ENCODE peak calls at places on chromosomes 11 and 22, in four cellular contexts. U, Y, I and N are unnamed samples.
A peak's percentile ranks its signal among the peaks of the same experiment; 100 is the strongest.

GRCh38 chr22:20957118-20957690 is 9.9 kb upstream of the AIFM3 start:
- DNase-seq in I (no peak), U (peak; percentile 78), Y (peak; percentile 50), N (peak; percentile 48)

GRCh38 chr22:31659246-31659645 is 2.8 kb downstream of the PISD start:
- DNase-seq in U (no peak), I (no peak), Y (no peak), N (no peak)

GRCh38 chr11:4041731-4042391 is 52.7 kb upstream of the RRM1 start:
- DNase-seq in Y (no peak), I (no peak), U (no peak), N (peak; percentile 78)

GRCh38 chr11:45169310-45170072 is 23.1 kb downstream of the PRDM11 start:
- DNase-seq in Y (no peak), U (no peak), I (no peak), N (no peak)

GRCh38 chr22:30280495-30280894 is 8.8 kb downstream of the CASTOR1 start:
- DNase-seq in I (no peak), Y (no peak), U (no peak), N (no peak)

GRCh38 chr11:100105605-100106358 is 581.3 kb upstream of the ARHGAP42 start:
- DNase-seq in U (no peak), Y (peak; percentile 34), I (no peak), N (peak; percentile 48)

GRCh38 chr22:40611606-40612005 is 24.9 kb downstream of the MRTFA start:
- DNase-seq in U (no peak), Y (no peak), I (no peak), N (no peak)

GRCh38 chr11:27349919-27350318 is 13.1 kb downstream of the CCDC34 start:
- DNase-seq in Y (no peak), U (no peak), I (no peak), N (no peak)

GRCh38 chr11:134978388-134979088 is 566.5 kb upstream of the B3GAT1 start:
- DNase-seq in I (no peak), U (no peak), Y (peak; percentile 53), N (peak; percentile 55)

GRCh38 chr11:126664193-126664592 is 308.7 kb downstream of the ST3GAL4 start:
- DNase-seq in I (no peak), U (no peak), Y (no peak), N (no peak)

GRCh38 chr11:120132645-120133185 is 5.2 kb downstream of the TRIM29 start:
- DNase-seq in I (no peak), Y (peak; percentile 13), U (peak; percentile 26), N (no peak)

GRCh38 chr11:12411806-12412727 is 34.7 kb downstream of the PARVA start:
- DNase-seq in U (peak; percentile 93), Y (peak; percentile 84), I (peak; percentile 67), N (peak; percentile 99)

GRCh38 chr11:78138281-78138680 is 1.1 kb downstream of the ALG8 start:
- DNase-seq in U (no peak), Y (no peak), I (no peak), N (no peak)

GRCh38 chr11:96095884-96096301 is 172.0 kb upstream of the MTMR2 start:
- DNase-seq in I (no peak), U (no peak), Y (no peak), N (no peak)

DNA sequence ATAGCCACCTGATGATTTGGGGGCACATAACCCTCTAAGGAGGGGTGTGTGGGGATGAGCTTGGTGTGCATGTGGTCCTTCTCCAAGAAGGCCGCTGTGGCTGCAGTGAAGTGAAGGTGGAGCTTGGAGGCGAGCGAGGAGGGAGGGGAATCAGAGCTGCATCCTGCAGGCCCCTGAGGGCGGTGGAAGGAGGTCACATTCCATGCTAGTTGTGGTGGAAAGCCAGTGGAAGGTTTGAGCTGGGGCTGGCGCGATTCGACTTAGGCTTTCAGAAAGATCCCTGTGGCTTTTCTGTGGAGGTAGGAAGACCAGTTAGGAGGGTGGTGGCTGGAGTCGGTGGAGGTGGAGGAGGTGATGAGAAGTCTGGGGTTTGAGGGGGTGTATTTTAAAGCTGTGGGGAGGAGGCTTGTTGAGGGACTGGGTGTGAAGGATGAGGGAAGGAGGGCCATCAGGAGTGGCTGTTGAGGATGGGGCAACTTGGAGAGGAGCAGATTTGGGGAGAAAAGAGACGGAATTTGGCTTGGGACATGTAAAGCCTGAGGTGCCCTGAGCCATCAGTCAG is 62.0 kb downstream of the TBC1D22A start:
- DNase-seq in Y (no peak), U (peak; percentile 37), I (no peak), N (peak; percentile 58)
- H2AK5ac ChIP-seq in Y (no peak overlapping the region), U (no peak overlapping the region), I (no peak overlapping the region), N (no peak overlapping the region)

GRCh38 chr22:50529416-50530279 is at the start of gene TYMP:
- DNase-seq in Y (no peak), U (peak; percentile 72), I (no peak), N (no peak)
- H3K79me1 ChIP-seq in Y (no peaks in the 10 kb centered on the region), U (no peaks in the 10 kb centered on the region), I (peaks cover 6% of the 10 kb centered on the region), N (no peaks in the 10 kb centered on the region)

GRCh38 chr11:65013130-65013691 is 749 bp upstream of the ARL2 start:
- DNase-seq in I (no peak), Y (no peak), U (peak; percentile 93), N (no peak)

GRCh38 chr11:65003282-65003681 is 6.5 kb upstream of the BATF2 start:
- DNase-seq in U (no peak), Y (peak; percentile 44), I (no peak), N (peak; percentile 40)

GRCh38 chr11:65008873-65009272 is 5.1 kb upstream of the ARL2 start:
- DNase-seq in U (no peak), Y (no peak), I (no peak), N (no peak)

GRCh38 chr11:65013692-65014145 is 241 bp upstream of the ARL2 start:
- DNase-seq in Y (peak; percentile 95), I (peak; percentile 93), U (no peak), N (peak; percentile 96)

DNA sequence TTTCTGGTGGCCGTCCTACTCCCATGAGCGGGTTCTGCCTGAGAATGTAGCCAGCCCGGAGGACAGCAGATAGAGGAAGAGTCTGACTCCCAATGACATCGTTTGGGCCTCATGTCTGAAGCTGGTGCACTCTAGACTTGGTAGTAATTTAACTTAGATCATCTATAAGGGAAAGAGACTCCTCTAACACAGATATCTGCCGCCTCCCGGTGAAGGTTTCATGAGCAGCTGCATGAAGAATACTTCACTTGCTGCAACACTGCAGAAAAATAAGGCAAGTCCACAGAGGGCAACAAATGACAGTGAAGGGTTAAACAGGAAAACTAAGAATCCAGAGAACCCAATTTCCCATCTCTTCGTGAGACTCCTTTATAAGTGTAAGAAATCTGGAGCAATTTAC is 5.9 kb upstream of the ARL2 start:
- DNase-seq in U (no peak), Y (no peak), I (no peak), N (no peak)
- H2AK5ac ChIP-seq in U (no peak overlapping the region), Y (no peak overlapping the region), I (no peak overlapping the region), N (no peak overlapping the region)

GRCh38 chr11:63991558-63991957 is 5.3 kb downstream of the OTUB1 start:
- DNase-seq in U (no peak), Y (no peak), I (no peak), N (no peak)
- H3K79me1 ChIP-seq in U (peaks cover 28% of the 10 kb centered on the region), Y (peaks cover 24% of the 10 kb centered on the region), I (peaks cover 27% of the 10 kb centered on the region), N (peaks cover 22% of the 10 kb centered on the region)

GRCh38 chr11:86487670-86488069 is 113.0 kb downstream of the CCDC81 start:
- DNase-seq in I (no peak), Y (no peak), U (no peak), N (no peak)
- H2AK5ac ChIP-seq in I (no peak overlapping the region), Y (no peak overlapping the region), U (no peak overlapping the region), N (no peak overlapping the region)

GRCh38 chr11:62140302-62141110 is 16.7 kb downstream of the INCENP start:
- DNase-seq in U (no peak), Y (peak; percentile 23), I (no peak), N (no peak)
- H3K79me1 ChIP-seq in U (no peaks in the 10 kb centered on the region), Y (peaks cover 3% of the 10 kb centered on the region), I (peaks cover 5% of the 10 kb centered on the region), N (peaks cover 11% of the 10 kb centered on the region)